ENCODE peak calls at places on chromosomes 4 and X, in nine cellular contexts. O is endodermal cell, T is PC-3, X is tibial nerve, D is heart right ventricle, R is upper lobe of right lung, M is ovary, S is lower lobe of right lung, Y is sigmoid colon. P is an unnamed sample.

GRCh38 chr4:69536980-69537379 is 41.3 kb upstream of the UGT2B4 start:
- DNase-seq in O (no peak), T (no peak), X (no peak), D (no peak), R (no peak), M (no peak), S (no peak), Y (no peak), P (no peak)

GRCh38 chr4:150308824-150309472 is 230.7 kb downstream of the DCLK2 start:
- DNase-seq in O (no peak), T (peak; percentile 75), X (no peak), D (no peak), R (no peak), M (no peak), S (no peak), Y (no peak), P (no peak)

GRCh38 chr4:76354517-76355473 is 48.3 kb downstream of the STBD1 start:
- DNase-seq in O (no peak), T (no peak), X (no peak), D (no peak), R (no peak), M (no peak), S (no peak), Y (no peak), P (no peak)

GRCh38 chr4:184295206-184295605 is 77.5 kb upstream of the ENPP6 start:
- DNase-seq in O (no peak), T (no peak), X (no peak), D (no peak), R (no peak), M (no peak), S (no peak), Y (no peak), P (no peak)

GRCh38 chrX:70034646-70035045 is 15.1 kb downstream of the AWAT2 start:
- DNase-seq in O (no peak), T (no peak), X (no peak), D (no peak), R (no peak), M (no peak), S (no peak), Y (no peak), P (no peak)

GRCh38 chr4:96312049-96312685 is 472.3 kb downstream of the PDHA2 start:
- DNase-seq in O (no peak), T (peak; percentile 7), X (no peak), D (no peak), R (no peak), M (no peak), S (no peak), Y (no peak), P (no peak)

GRCh38 chr4:128600410-128600809 is 209.1 kb upstream of the JADE1 start:
- DNase-seq in O (no peak), T (no peak), X (no peak), D (no peak), R (no peak), M (peak; percentile 52), S (no peak), Y (no peak), P (peak; percentile 53)

GRCh38 chr4:147160908-147161513 is 215.3 kb upstream of the TTC29 start:
- DNase-seq in O (peak; percentile 65), T (peak; percentile 58), X (no peak), D (peak; percentile 20), R (no peak), M (no peak), S (no peak), Y (no peak), P (peak; percentile 55)

GRCh38 chr4:16418814-16419213 is 192.5 kb upstream of the TAPT1 start:
- DNase-seq in O (no peak), T (peak; percentile 95), X (no peak), D (peak; percentile 34), R (no peak), M (no peak), S (no peak), Y (no peak), P (no peak)

GRCh38 chrX:47991263-47992092 is 12.3 kb downstream of the ZNF182 start:
- DNase-seq in O (no peak), T (peak; percentile 13), X (no peak), D (no peak), R (no peak), M (no peak), S (no peak), Y (no peak), P (no peak)

GRCh38 chr4:10013722-10014121 is 7.6 kb downstream of the SLC2A9 start:
- DNase-seq in O (peak; percentile 94), T (peak; percentile 64), X (no peak), D (peak; percentile 37), R (peak; percentile 74), M (no peak), S (peak; percentile 62), Y (no peak), P (peak; percentile 72)

GRCh38 chrX:131816551-131817136 is 206.5 kb upstream of the STK26 start:
- DNase-seq in O (no peak), T (peak; percentile 83), X (no peak), D (peak; percentile 81), R (no peak), M (peak; percentile 66), S (no peak), Y (peak; percentile 90), P (no peak)

GRCh38 chrX:110114260-110114776 is 111.4 kb downstream of the TMEM164 start:
- DNase-seq in O (no peak), T (no peak), X (no peak), D (no peak), R (no peak), M (no peak), S (no peak), Y (no peak), P (no peak)

GRCh38 chr4:77911091-77911490 is 48.5 kb downstream of the MRPL1 start:
- DNase-seq in O (no peak), T (no peak), X (no peak), D (no peak), R (no peak), M (no peak), S (no peak), Y (no peak), P (no peak)

GRCh38 chr4:1187182-1187581 is 14.8 kb upstream of the SPON2 start:
- DNase-seq in O (no peak), T (no peak), X (peak; percentile 7), D (peak; percentile 15), R (no peak), M (no peak), S (no peak), Y (no peak), P (no peak)

GRCh38 chr4:73919691-73920090 is 50.5 kb downstream of the CXCL1 start:
- DNase-seq in O (no peak), T (no peak), X (no peak), D (no peak), R (no peak), M (no peak), S (no peak), Y (no peak), P (no peak)

GRCh38 chr4:73922766-73923630 is 53.8 kb downstream of the CXCL1 start:
- DNase-seq in O (no peak), T (peak; percentile 83), X (no peak), D (no peak), R (no peak), M (no peak), S (no peak), Y (no peak), P (no peak)

GRCh38 chr4:73922317-73922716 is 53.1 kb downstream of the CXCL1 start:
- DNase-seq in O (no peak), T (no peak), X (no peak), D (no peak), R (no peak), M (no peak), S (no peak), Y (no peak), P (no peak)

GRCh38 chr4:73918058-73918457 is 48.9 kb downstream of the CXCL1 start:
- DNase-seq in O (no peak), T (peak; percentile 48), X (no peak), D (no peak), R (no peak), M (no peak), S (no peak), Y (no peak), P (no peak)

GRCh38 chr4:73923631-73923937 is 54.4 kb downstream of the CXCL1 start:
- DNase-seq in O (no peak), T (no peak), X (no peak), D (no peak), R (no peak), M (no peak), S (no peak), Y (no peak), P (no peak)
- TF ChIP-seq CTCF in O (no peak), T (no peak), X (no peak), D (no peak), R (no peak), M (no peak), S (no peak), Y (no peak), P (no peak)

GRCh38 chr4:173766231-173766630 is 236.2 kb upstream of the HAND2 start:
- DNase-seq in O (no peak), T (no peak), X (no peak), D (no peak), R (no peak), M (no peak), S (no peak), Y (no peak), P (no peak)
- H3K4me3 ChIP-seq in O (no peak overlapping the region), T (no peak overlapping the region), X (no peak overlapping the region), D (no peak overlapping the region), R (no peak overlapping the region), M (no peak overlapping the region), S (no peak overlapping the region), Y (no peak overlapping the region), P (no peak overlapping the region)

GRCh38 chr4:3106339-3107186 is 32.1 kb downstream of the HTT start:
- DNase-seq in O (peak; percentile 97), T (peak; percentile 90), X (peak; percentile 81), D (peak; percentile 85), R (peak; percentile 90), M (peak; percentile 89), S (peak; percentile 87), Y (peak; percentile 94), P (peak; percentile 88)
- H3K36me3 ChIP-seq in O (peaks cover 87% of the 10 kb centered on the region), T (peaks cover 15% of the 10 kb centered on the region), X (peaks cover 8% of the 10 kb centered on the region), D (peaks cover 80% of the 10 kb centered on the region), R (peaks cover 63% of the 10 kb centered on the region), M (no peaks in the 10 kb centered on the region), S (peaks cover 89% of the 10 kb centered on the region), Y (no peaks in the 10 kb centered on the region), P (no peaks in the 10 kb centered on the region)

GRCh38 chrX:40651620-40652223 is 4.4 kb upstream of the CXorf38 start:
- DNase-seq in O (peak; percentile 87), T (peak; percentile 69), X (peak; percentile 48), D (peak; percentile 55), R (no peak), M (peak; percentile 67), S (peak; percentile 51), Y (peak; percentile 81), P (peak; percentile 78)

GRCh38 chrX:40646489-40647306 is 663 bp downstream of the CXorf38 start:
- DNase-seq in O (no peak), T (peak; percentile 33), X (no peak), D (peak; percentile 8), R (peak; percentile 70), M (peak; percentile 66), S (peak; percentile 66), Y (peak; percentile 80), P (no peak)

GRCh38 chrX:40644175-40644574 is 3.2 kb downstream of the CXorf38 start:
- DNase-seq in O (no peak), T (no peak), X (no peak), D (no peak), R (no peak), M (no peak), S (no peak), Y (no peak), P (no peak)

GRCh38 chrX:40644821-40645358 is 2.5 kb downstream of the CXorf38 start:
- DNase-seq in O (no peak), T (peak; percentile 72), X (peak; percentile 18), D (peak; percentile 67), R (peak; percentile 67), M (peak; percentile 46), S (peak; percentile 57), Y (peak; percentile 74), P (peak; percentile 66)

GRCh38 chrX:40647307-40648197 is at the start of gene CXorf38:
- DNase-seq in O (peak; percentile 98), T (peak; percentile 94), X (peak; percentile 76), D (peak; percentile 87), R (peak; percentile 94), M (peak; percentile 99), S (peak; percentile 91), Y (peak; percentile 97), P (peak; percentile 89)
- TF ChIP-seq CTCF in O (peak; percentile 54), T (no peak), X (no peak), D (no peak), R (no peak), M (no peak), S (no peak), Y (no peak), P (no peak)